ENCODE peak calls at places on chromosomes 4 and X, in six cellular contexts. L, E, F, D, W and P are unnamed samples.

GRCh38 chr4:118282692-118283091 is 70.1 kb downstream of the PRSS12 start:
- DNase-seq in E (no peak), F (no peak), D (no peak), L (peak; percentile 75), W (peak; percentile 59), P (peak; percentile 46)

GRCh38 chr4:6465985-6466384 is 6.4 kb downstream of the PPP2R2C start:
- DNase-seq in W (no peak), L (no peak), E (no peak), D (peak; percentile 24), F (no peak), P (no peak)

GRCh38 chr4:85512446-85513205 is 37.7 kb downstream of the ARHGAP24 start:
- DNase-seq in W (no peak), E (no peak), D (no peak), L (no peak), F (no peak), P (no peak)

GRCh38 chrX:57132046-57132445 is 5.2 kb downstream of the SPIN2A start:
- DNase-seq in L (no peak), W (no peak), F (no peak), E (no peak), D (no peak), P (no peak)

GRCh38 chr4:21768349-21769310 is 179.9 kb downstream of the KCNIP4 start:
- DNase-seq in F (no peak), L (peak; percentile 50), D (no peak), E (no peak), W (peak; percentile 60), P (peak; percentile 53)

GRCh38 chrX:20567108-20567507 is 300.4 kb upstream of the RPS6KA3 start:
- DNase-seq in F (no peak), L (no peak), D (no peak), W (no peak), E (no peak), P (no peak)

GRCh38 chr4:176044589-176044951 is 21.1 kb upstream of the WDR17 start:
- DNase-seq in D (peak; percentile 67), L (peak; percentile 61), E (no peak), W (no peak), F (no peak), P (no peak)

GRCh38 chr4:7719354-7720174 is 220.1 kb downstream of the AFAP1 start:
- DNase-seq in D (peak; percentile 60), W (peak; percentile 54), E (peak; percentile 76), L (peak; percentile 18), F (no peak), P (no peak)

GRCh38 chr4:137529432-137529831 is 2.9 kb downstream of the PCDH18 start:
- DNase-seq in E (no peak), L (peak; percentile 12), W (no peak), D (no peak), F (no peak), P (no peak)

GRCh38 chr4:83219344-83219990 is 65.1 kb downstream of the COQ2 start:
- DNase-seq in W (no peak), D (no peak), L (peak; percentile 8), E (no peak), F (no peak), P (peak; percentile 74)

GRCh38 chr4:114217150-114217817 is 237.8 kb upstream of the ARSJ start:
- DNase-seq in E (no peak), D (no peak), F (no peak), L (no peak), W (no peak), P (no peak)

GRCh38 chr4:26896636-26897035 is 36.0 kb downstream of the STIM2 start:
- DNase-seq in F (peak; percentile 38), L (peak; percentile 58), E (no peak), W (no peak), D (no peak), P (peak; percentile 54)

GRCh38 chr4:26953361-26953760 is 92.7 kb downstream of the STIM2 start:
- DNase-seq in W (no peak), F (no peak), E (no peak), L (peak; percentile 30), D (no peak), P (no peak)

GRCh38 chr4:78669453-78669852 is 106.7 kb upstream of the BMP2K start:
- DNase-seq in W (peak; percentile 23), E (no peak), D (no peak), L (no peak), F (no peak), P (no peak)

GRCh38 chr4:147173797-147174196 is 228.1 kb upstream of the TTC29 start:
- DNase-seq in L (no peak), E (no peak), W (no peak), D (no peak), F (no peak), P (no peak)

GRCh38 chr4:150256841-150257273 is 178.6 kb downstream of the DCLK2 start:
- DNase-seq in W (no peak), E (no peak), D (no peak), L (no peak), F (no peak), P (peak; percentile 89)

GRCh38 chrX:129791961-129792570 is 12.3 kb downstream of the SASH3 start:
- DNase-seq in D (no peak), L (no peak), F (no peak), W (no peak), E (no peak), P (no peak)

GRCh38 chr4:118361192-118361591 is 8.4 kb upstream of the PRSS12 start:
- DNase-seq in D (no peak), F (no peak), E (no peak), W (no peak), L (no peak), P (no peak)

GRCh38 chr4:25160714-25161598 is 707 bp upstream of the SEPSECS start:
- DNase-seq in F (no peak), E (no peak), W (peak; percentile 62), D (peak; percentile 27), L (peak; percentile 40), P (no peak)

GRCh38 chr4:39526283-39526682 is 956 bp downstream of the UGDH start:
- DNase-seq in E (no peak), L (no peak), W (peak; percentile 6), F (no peak), D (no peak), P (no peak)

GRCh38 chrX:42540150-42540549 is 237.8 kb downstream of the PPP1R2C start:
- DNase-seq in L (no peak), E (no peak), F (no peak), D (no peak), W (no peak), P (no peak)

GRCh38 chrX:24148535-24149345 is 789 bp upstream of the ZFX start:
- DNase-seq in L (peak; percentile 70), F (no peak), D (no peak), E (no peak), W (peak; percentile 40), P (no peak)

GRCh38 chr4:167629272-167629671 is 395.0 kb upstream of the SPOCK3 start:
- DNase-seq in F (no peak), D (no peak), W (no peak), L (no peak), E (no peak), P (no peak)

GRCh38 chrX:13078739-13079444 is 34.5 kb upstream of the FAM9C start:
- DNase-seq in F (no peak), L (peak; percentile 80), E (peak; percentile 54), D (no peak), W (no peak), P (no peak)

DNA sequence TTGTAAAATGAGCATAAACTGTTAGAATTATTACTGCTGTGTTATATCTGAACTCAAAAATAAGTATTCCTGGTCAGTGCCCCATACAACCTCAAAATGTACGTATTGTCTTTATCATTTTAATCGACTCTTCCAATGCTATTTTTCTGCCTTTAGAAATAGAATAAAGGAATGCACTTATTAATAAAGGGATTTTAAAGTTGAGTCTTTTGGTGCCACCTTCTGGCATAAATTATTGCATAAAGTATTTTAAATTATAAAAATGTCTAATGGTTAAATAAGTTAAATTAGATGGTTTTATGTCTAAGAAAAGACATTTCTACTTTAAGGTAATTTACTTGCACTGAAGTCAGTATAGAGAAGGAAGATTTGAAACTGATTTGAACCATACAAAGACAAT is 424.0 kb upstream of the NDST4 start:
- DNase-seq in D (no peak), W (peak; percentile 27), F (no peak), L (peak; percentile 0), E (no peak), P (no peak)
- TF ChIP-seq CTCF in D (peak; percentile 29), W (peak; percentile 42), F (no peak), L (no peak), E (no peak), P (peak; percentile 54)

GRCh38 chrX:96984538-96984937 is 100.8 kb downstream of the RPA4 start:
- DNase-seq in L (no peak), D (no peak), W (no peak), E (no peak), F (peak; percentile 20), P (no peak)
- H3K27me3 ChIP-seq in L (no peaks in the 10 kb centered on the region), D (peaks cover 20% of the 10 kb centered on the region), W (no peaks in the 10 kb centered on the region), E (no peaks in the 10 kb centered on the region), F (no peaks in the 10 kb centered on the region), P (no peaks in the 10 kb centered on the region)

GRCh38 chr4:151408380-151408629 is 671 bp upstream of the FHIP1A start:
- DNase-seq in L (no peak), F (no peak), E (no peak), W (no peak), D (no peak), P (no peak)
- TF ChIP-seq CTCF in L (no peak), F (no peak), E (no peak), W (no peak), D (no peak), P (no peak)

DNA sequence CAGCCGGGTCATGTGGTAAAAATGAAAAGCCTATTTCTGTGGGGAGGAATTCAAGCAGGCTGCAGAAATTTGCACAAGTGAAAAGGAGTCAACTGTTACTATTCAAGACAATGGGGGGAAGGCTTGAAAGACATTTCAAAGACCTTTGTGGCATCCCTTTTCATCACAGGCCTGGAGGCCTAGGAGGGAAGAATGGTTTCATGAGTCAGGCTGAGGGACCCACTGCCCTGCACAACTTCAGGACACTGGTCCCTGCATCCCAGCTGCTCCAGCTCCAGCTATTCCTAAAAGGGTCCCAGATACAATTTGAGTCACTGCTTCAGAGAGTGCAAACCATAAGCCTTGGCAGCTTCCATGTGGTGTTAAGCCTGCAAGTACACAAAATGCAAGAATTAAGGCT is 85.3 kb upstream of the POU3F4 start:
- DNase-seq in W (no peak), E (no peak), L (no peak), F (no peak), D (no peak), P (no peak)
- H3K27me3 ChIP-seq in W (no peaks in the 10 kb centered on the region), E (no peaks in the 10 kb centered on the region), L (no peaks in the 10 kb centered on the region), F (no peaks in the 10 kb centered on the region), D (no peaks in the 10 kb centered on the region), P (no peaks in the 10 kb centered on the region)

GRCh38 chrX:112368371-112368770 is 285.8 kb upstream of the TRPC5 start:
- DNase-seq in W (no peak), D (no peak), L (no peak), F (no peak), E (no peak), P (no peak)
- TF ChIP-seq CTCF in W (peak; percentile 21), D (peak; percentile 17), L (no peak), F (peak; percentile 37), E (no peak), P (peak; percentile 26)

GRCh38 chr4:1004557-1005485 is 6.6 kb upstream of the FGFRL1 start:
- DNase-seq in E (no peak), L (no peak), F (no peak), D (no peak), W (no peak), P (no peak)

GRCh38 chr4:1002631-1003251 is 8.7 kb upstream of the FGFRL1 start:
- DNase-seq in F (no peak), E (no peak), L (no peak), W (no peak), D (no peak), P (no peak)

GRCh38 chr4:1004071-1004418 is 7.4 kb upstream of the FGFRL1 start:
- DNase-seq in L (no peak), W (no peak), F (no peak), D (no peak), E (no peak), P (no peak)

GRCh38 chr4:1002131-1002630 is 9.0 kb upstream of the SLC26A1 start:
- DNase-seq in W (no peak), L (no peak), D (no peak), F (no peak), E (peak; percentile 72), P (no peak)

GRCh38 chr4:1003271-1004070 is 8.0 kb upstream of the FGFRL1 start:
- DNase-seq in D (no peak), W (no peak), E (no peak), F (no peak), L (no peak), P (no peak)
- H3K27me3 ChIP-seq in D (peaks cover 3% of the 10 kb centered on the region), W (peaks cover 6% of the 10 kb centered on the region), E (no peaks in the 10 kb centered on the region), F (peaks cover 69% of the 10 kb centered on the region), L (peaks cover 39% of the 10 kb centered on the region), P (peaks cover 88% of the 10 kb centered on the region)